ENCODE peak calls at places on chromosomes 11 and 22, in eight cellular contexts. E is stimulated activated CD4-positive, alpha-beta T cell treated with anti-CD3 and anti-CD28 coated beads, Interleukin-2, amount 100 ng/mL, for 48 hours; Z is H54; F is activated naive CD4-positive, alpha-beta T cell; H is thyroid gland; B is EH; W is nephron progenitor cell; T is iPS-NIHi11. V is an unnamed sample.

GRCh38 chr22:32801436-32802290 is at the start of gene TIMP3:
- DNase-seq in E (no peak), Z (no peak), F (no peak), H (peak), B (peak), W (peak), T (peak), V (no peak)

GRCh38 chr22:48961705-48962104 is 866.0 kb downstream of the BRD1 start:
- DNase-seq in E (no peak), Z (no peak), F (no peak), H (no peak), B (no peak), W (no peak), T (no peak), V (no peak)

GRCh38 chr11:2189938-2190669 is 18.5 kb upstream of the TH start:
- DNase-seq in E (no peak), Z (no peak), F (no peak), H (no peak), B (no peak), W (no peak), T (no peak), V (peak)

GRCh38 chr22:49382451-49382735 is 445.3 kb downstream of the BRD1 start:
- DNase-seq in E (no peak), Z (no peak), F (no peak), H (no peak), B (no peak), W (no peak), T (no peak), V (no peak)

GRCh38 chr11:93740031-93740801 is 1.1 kb downstream of the TAF1D start:
- DNase-seq in E (no peak), Z (peak), F (no peak), H (peak), B (peak), W (peak), T (no peak), V (no peak)

GRCh38 chr11:70488171-70488570 is 89.8 kb downstream of the CTTN start:
- DNase-seq in E (no peak), Z (no peak), F (no peak), H (no peak), B (no peak), W (no peak), T (no peak), V (no peak)

GRCh38 chr22:39530692-39531331 is 1.7 kb downstream of the RPS19BP1 start:
- DNase-seq in E (no peak), Z (no peak), F (no peak), H (no peak), B (peak), W (no peak), T (peak), V (peak)

GRCh38 chr11:61955416-61956135 is 5.4 kb downstream of the BEST1 start:
- DNase-seq in E (no peak), Z (no peak), F (no peak), H (peak), B (no peak), W (peak), T (peak), V (no peak)

GRCh38 chr22:37843746-37844089 is 416 bp downstream of the ANKRD54 start:
- DNase-seq in E (peak), Z (no peak), F (no peak), H (no peak), B (no peak), W (no peak), T (peak), V (no peak)

GRCh38 chr11:95512177-95512576 is 277.4 kb downstream of the FAM76B start:
- DNase-seq in E (no peak), Z (no peak), F (no peak), H (peak), B (peak), W (no peak), T (no peak), V (no peak)

GRCh38 chr11:35517481-35517880 is 7.9 kb downstream of the PAMR1 start:
- DNase-seq in E (no peak), Z (no peak), F (no peak), H (no peak), B (no peak), W (no peak), T (no peak), V (no peak)

GRCh38 chr11:62138630-62139425 is 15.0 kb downstream of the INCENP start:
- DNase-seq in E (no peak), Z (no peak), F (no peak), H (no peak), B (no peak), W (no peak), T (no peak), V (no peak)

GRCh38 chr11:73141031-73141308 is 1.1 kb downstream of the FCHSD2 start:
- DNase-seq in E (no peak), Z (peak), F (no peak), H (peak), B (no peak), W (no peak), T (no peak), V (peak)

GRCh38 chr22:40046126-40046525 is 51.4 kb downstream of the FAM83F start:
- DNase-seq in E (no peak), Z (no peak), F (no peak), H (no peak), B (no peak), W (no peak), T (no peak), V (no peak)

GRCh38 chr11:46898396-46899095 is 19.8 kb downstream of the LRP4 start:
- DNase-seq in E (no peak), Z (no peak), F (no peak), H (peak), B (no peak), W (no peak), T (peak), V (no peak)

GRCh38 chr11:126339073-126339865 is 16.2 kb upstream of the ST3GAL4 start:
- DNase-seq in E (no peak), Z (no peak), F (no peak), H (no peak), B (no peak), W (no peak), T (no peak), V (no peak)

GRCh38 chr22:49827307-49827852 is 293 bp downstream of the BRD1 start:
- DNase-seq in E (peak), Z (no peak), F (no peak), H (no peak), B (peak), W (peak), T (no peak), V (no peak)

GRCh38 chr11:119099707-119100106 is 1.9 kb downstream of the DPAGT1 start:
- DNase-seq in E (no peak), Z (no peak), F (no peak), H (no peak), B (no peak), W (no peak), T (no peak), V (no peak)

GRCh38 chr11:2780850-2781412 is 81.1 kb upstream of the KCNQ1OT1 start:
- DNase-seq in E (no peak), Z (no peak), F (no peak), H (no peak), B (no peak), W (no peak), T (no peak), V (no peak)

V was measured in SK-N-DZ.